ENCODE peak calls at places on chromosomes 2 and 18, in four cellular contexts. P is choroid plexus epithelial cell, E is astrocyte of the spinal cord, A is ovary. I is an unnamed sample.

GRCh38 chr2:235330775-235331438 is 162.9 kb upstream of the AGAP1 start:
- DNase-seq in A (no peak), P (peak), E (peak), I (peak)

GRCh38 chr2:79723830-79724229 is 211.0 kb downstream of the CTNNA2 start:
- DNase-seq in A (no peak), P (peak), E (peak), I (peak)

GRCh38 chr2:203732072-203732952 is 25.9 kb downstream of the CD28 start:
- DNase-seq in E (no peak), A (no peak), P (no peak), I (no peak)

GRCh38 chr2:138244400-138245001 is 257.1 kb upstream of the SPOPL start:
- DNase-seq in A (no peak), P (peak), E (no peak), I (peak)

GRCh38 chr2:138066139-138066806 is 102.0 kb downstream of the HNMT start:
- DNase-seq in P (no peak), A (no peak), E (no peak), I (no peak)

GRCh38 chr2:74333175-74333574 is 10.0 kb downstream of the SLC4A5 start:
- DNase-seq in P (peak), A (no peak), E (peak), I (peak)

GRCh38 chr18:50158866-50159653 is 35.9 kb downstream of the MYO5B start:
- DNase-seq in A (no peak), E (no peak), P (no peak), I (peak)

GRCh38 chr2:236916181-236916580 is 169.5 kb upstream of the COPS8 start:
- DNase-seq in A (no peak), E (no peak), P (no peak), I (no peak)

GRCh38 chr2:64165696-64166095 is 21.5 kb upstream of the PELI1 start:
- DNase-seq in A (no peak), P (peak), E (peak), I (peak)

GRCh38 chr2:212535963-212536362 is 2.6 kb downstream of the ERBB4 start:
- DNase-seq in E (no peak), P (no peak), A (no peak), I (no peak)
- H3K4me3 ChIP-seq in E (peak), P (no peak), A (no peak), I (no peak)

GRCh38 chr2:104845552-104845931 is 8.4 kb upstream of the POU3F3 start:
- DNase-seq in A (no peak), P (no peak), E (peak), I (no peak)
- H3K4me3 ChIP-seq in A (no peak), P (no peak), E (peak), I (no peak)

GRCh38 chr2:85682378-85682777 is 11.8 kb upstream of the GNLY start:
- DNase-seq in A (no peak), E (no peak), P (no peak), I (no peak)
- H3K4me3 ChIP-seq in A (no peak), E (no peak), P (no peak), I (no peak)

GRCh38 chr2:33136056-33136455 is 189.3 kb downstream of the LTBP1 start:
- DNase-seq in E (peak), A (no peak), P (peak), I (no peak)
- H3K4me3 ChIP-seq in E (peak), A (peak), P (peak), I (no peak)

GRCh38 chr2:62591491-62591890 is 85.5 kb upstream of the TMEM17 start:
- DNase-seq in A (no peak), E (no peak), P (no peak), I (no peak)

GRCh38 chr2:62596061-62596658 is 90.2 kb upstream of the TMEM17 start:
- DNase-seq in E (peak), P (no peak), A (no peak), I (peak)

GRCh38 chr2:62595468-62595867 is 89.5 kb upstream of the TMEM17 start:
- DNase-seq in A (no peak), P (no peak), E (no peak), I (no peak)

GRCh38 chr2:62597323-62597722 is 91.3 kb upstream of the TMEM17 start:
- DNase-seq in A (no peak), E (peak), P (peak), I (no peak)

GRCh38 chr2:62593825-62594224 is 87.8 kb upstream of the TMEM17 start:
- DNase-seq in P (no peak), E (no peak), A (no peak), I (no peak)
- H3K4me3 ChIP-seq in P (no peak), E (no peak), A (no peak), I (no peak)

GRCh38 chr18:51807336-51807735 is 532.7 kb upstream of the DCC start:
- DNase-seq in A (no peak), E (no peak), P (no peak), I (no peak)
- H3K4me3 ChIP-seq in A (no peak), E (no peak), P (no peak), I (no peak)

GRCh38 chr18:63322246-63322645 is 2.7 kb upstream of the BCL2 start:
- DNase-seq in A (no peak), P (no peak), E (no peak), I (no peak)

GRCh38 chr18:63320041-63320689 is 596 bp upstream of the BCL2 start:
- DNase-seq in P (peak), E (peak), A (peak), I (peak)

GRCh38 chr18:63320690-63321265 is 1.2 kb upstream of the BCL2 start:
- DNase-seq in P (peak), A (peak), E (peak), I (peak)

GRCh38 chr18:63319383-63320040 is at the start of gene BCL2:
- DNase-seq in P (peak), A (no peak), E (peak), I (no peak)

GRCh38 chr18:63321291-63321690 is 1.7 kb upstream of the BCL2 start:
- DNase-seq in P (no peak), A (no peak), E (no peak), I (no peak)
- H3K4me3 ChIP-seq in P (peak), A (no peak), E (no peak), I (no peak)

GRCh38 chr2:161625314-161625919 is 1.2 kb downstream of the SLC4A10 start:
- DNase-seq in E (peak), A (no peak), P (no peak), I (no peak)
- H3K4me3 ChIP-seq in E (peak), A (no peak), P (no peak), I (no peak)

DNA sequence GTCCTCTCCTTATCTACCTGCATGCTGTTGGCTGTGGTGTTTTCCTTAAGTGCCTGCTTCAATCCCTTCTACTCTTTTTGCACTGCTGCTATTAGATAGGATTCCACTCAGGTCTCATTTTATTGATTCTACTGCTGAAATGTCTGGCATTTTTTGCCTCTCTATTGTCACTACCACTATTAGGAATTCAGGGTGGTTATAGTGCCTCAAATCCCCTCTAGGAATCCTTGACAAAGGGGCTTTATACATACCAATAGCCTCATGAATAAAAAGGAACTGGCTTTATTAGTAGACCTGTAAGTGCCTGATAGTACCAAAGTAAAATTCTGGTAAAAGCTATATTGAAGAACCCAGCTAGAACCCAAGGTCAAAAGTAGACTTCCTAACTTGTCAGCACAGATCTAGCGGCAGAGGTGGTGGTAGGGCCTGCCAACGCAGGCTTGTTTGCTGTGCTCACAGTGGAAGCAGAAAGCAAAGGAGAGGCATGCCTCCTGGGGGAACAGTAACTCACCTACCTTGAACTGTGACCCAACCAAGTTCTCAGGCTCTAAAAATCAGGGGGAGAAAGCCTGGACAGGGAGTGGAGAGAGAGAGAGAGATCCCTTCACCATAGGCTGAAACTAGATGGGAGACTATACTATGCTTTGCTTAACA is 200.8 kb downstream of the RAB3GAP1 start:
- DNase-seq in P (no peak), E (no peak), A (no peak), I (no peak)
- H3K4me3 ChIP-seq in P (no peak), E (no peak), A (no peak), I (no peak)

I was measured in bronchial epithelial cell.